ENCODE peak calls at places on chromosomes 13 and 19, in nine cellular contexts. W is cardiac muscle cell; N is OCI-LY7; L is A549; Q is neural progenitor cell; E is AG04449; Y is psoas muscle; I is CD8-positive, alpha-beta T cell; M is BJ. F is an unnamed sample.

GRCh38 chr19:35437152-35437951 is 10.7 kb upstream of the FFAR2 start:
- DNase-seq in L (peak; percentile 73), M (no peak), I (no peak), W (no peak), Y (no peak), Q (no peak), N (no peak), E (no peak), F (no peak)

GRCh38 chr19:3852614-3853254 is 16.1 kb downstream of the ZFR2 start:
- DNase-seq in E (peak; percentile 17), Y (no peak), W (peak; percentile 84), L (peak; percentile 46), N (peak; percentile 14), Q (no peak), I (peak; percentile 46), M (no peak), F (no peak)

GRCh38 chr13:23620211-23620610 is 50.0 kb downstream of the TNFRSF19 start:
- DNase-seq in Y (no peak), W (no peak), I (no peak), Q (no peak), E (no peak), M (no peak), L (no peak), N (no peak), F (no peak)

GRCh38 chr13:109778102-109778542 is 8.3 kb downstream of the IRS2 start:
- DNase-seq in L (peak; percentile 63), M (no peak), N (no peak), Q (peak; percentile 29), E (no peak), Y (no peak), W (no peak), I (no peak), F (no peak)

GRCh38 chr13:98445340-98446233 is 131.3 kb downstream of the STK24 start:
- DNase-seq in E (no peak), L (peak; percentile 51), M (no peak), Q (peak; percentile 85), I (peak; percentile 78), W (peak; percentile 64), Y (peak; percentile 83), N (peak; percentile 67), F (peak; percentile 73)

GRCh38 chr13:76829572-76830327 is 56.5 kb downstream of the KCTD12 start:
- DNase-seq in Y (no peak), I (no peak), N (no peak), E (no peak), L (no peak), W (peak; percentile 71), M (no peak), Q (no peak), F (no peak)

GRCh38 chr19:48249502-48250014 is 6.2 kb downstream of the CARD8 start:
- DNase-seq in W (peak; percentile 37), N (peak; percentile 80), Y (peak; percentile 59), Q (no peak), I (peak; percentile 83), L (no peak), M (no peak), E (no peak), F (no peak)

GRCh38 chr13:34064456-34065205 is 246.7 kb downstream of the RFC3 start:
- DNase-seq in N (no peak), E (no peak), W (peak; percentile 14), Y (no peak), I (no peak), Q (peak; percentile 39), L (no peak), M (no peak), F (no peak)

GRCh38 chr19:56083668-56084067 is 37.4 kb downstream of the ZNF787 start:
- DNase-seq in Y (no peak), M (no peak), N (no peak), L (no peak), W (no peak), I (no peak), E (no peak), Q (no peak), F (no peak)

GRCh38 chr19:56076413-56076998 is 44.6 kb downstream of the ZNF787 start:
- DNase-seq in E (peak; percentile 12), W (peak; percentile 71), L (peak; percentile 70), Y (no peak), Q (peak; percentile 62), I (peak; percentile 34), N (peak; percentile 61), M (no peak), F (no peak)

GRCh38 chr19:56084835-56085536 is 36.1 kb downstream of the ZNF787 start:
- DNase-seq in L (no peak), Y (no peak), E (no peak), Q (no peak), W (no peak), I (no peak), M (no peak), N (no peak), F (no peak)

GRCh38 chr19:56079609-56080008 is 41.5 kb downstream of the ZNF787 start:
- DNase-seq in M (no peak), W (no peak), N (no peak), Q (no peak), E (no peak), I (no peak), Y (no peak), L (no peak), F (no peak)

DNA sequence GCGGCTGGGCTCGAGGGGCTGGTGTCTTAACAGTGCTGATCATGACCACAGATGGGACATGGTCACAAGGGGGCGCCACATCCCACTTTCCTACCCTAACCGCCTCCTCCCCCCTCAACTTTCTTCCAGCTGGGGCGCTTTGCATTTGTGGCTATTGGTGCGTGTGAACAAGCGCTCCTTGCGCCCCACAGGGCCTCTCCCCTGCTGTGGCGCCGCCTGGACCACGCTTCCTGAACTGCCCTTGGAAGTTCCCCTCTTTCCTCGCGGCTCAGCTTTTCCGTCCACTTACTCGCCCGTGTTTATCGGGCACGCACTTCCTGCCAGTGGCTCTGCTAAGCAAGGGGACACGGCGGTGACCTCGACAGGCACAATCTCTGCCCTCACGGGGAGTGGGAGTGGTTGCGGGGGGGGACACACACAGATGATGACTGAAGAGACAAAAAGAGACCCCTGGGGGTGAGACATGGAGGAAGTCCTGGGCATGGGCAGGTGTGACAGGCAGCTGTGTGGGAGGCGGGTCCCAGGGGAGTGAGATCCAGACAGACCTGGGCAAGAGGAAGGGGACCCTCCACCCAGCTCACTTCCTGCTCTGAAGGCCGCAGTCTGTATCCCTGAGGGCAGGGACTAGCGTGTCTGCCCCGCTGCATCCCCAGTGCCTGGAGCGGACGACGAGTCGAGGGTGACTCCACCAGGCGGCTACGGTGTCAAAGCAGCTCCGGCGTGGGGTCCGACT is 40.3 kb downstream of the ZNF787 start:
- DNase-seq in Q (peak; percentile 90), I (peak; percentile 62), W (peak; percentile 87), Y (peak; percentile 82), L (peak; percentile 65), N (peak; percentile 87), M (no peak), E (peak; percentile 12), F (peak; percentile 92)
- TF ChIP-seq CTCF in Q (peak; percentile 63), I (no peak), W (peak; percentile 60), Y (peak; percentile 39), L (peak; percentile 17), N (peak; percentile 72), M (peak; percentile 72), E (peak; percentile 71), F (peak; percentile 61)

GRCh38 chr13:26038931-26039475 is 12.8 kb downstream of the SHISA2 start:
- DNase-seq in I (no peak), W (no peak), N (no peak), Q (no peak), L (no peak), Y (no peak), M (no peak), E (no peak), F (no peak)

GRCh38 chr13:26036383-26036782 is 15.4 kb downstream of the SHISA2 start:
- DNase-seq in Y (no peak), W (no peak), Q (no peak), N (no peak), E (no peak), M (no peak), L (no peak), I (no peak), F (no peak)

GRCh38 chr13:26034018-26034417 is 17.8 kb downstream of the SHISA2 start:
- DNase-seq in N (no peak), Y (no peak), E (no peak), L (no peak), I (no peak), W (no peak), Q (no peak), M (no peak), F (no peak)

GRCh38 chr13:26041476-26041875 is 10.3 kb downstream of the SHISA2 start:
- DNase-seq in E (no peak), M (no peak), W (no peak), Y (no peak), L (no peak), N (no peak), I (no peak), Q (no peak), F (no peak)

GRCh38 chr13:26037302-26037701 is 14.5 kb downstream of the SHISA2 start:
- DNase-seq in I (peak; percentile 30), L (peak; percentile 19), N (peak; percentile 37), Q (peak; percentile 84), M (no peak), E (no peak), W (peak; percentile 43), Y (no peak), F (no peak)
- TF ChIP-seq CTCF in I (peak; percentile 36), L (peak; percentile 11), N (peak; percentile 74), Q (peak; percentile 80), M (peak; percentile 37), E (peak; percentile 35), W (peak; percentile 70), Y (peak; percentile 52), F (peak; percentile 31)

GRCh38 chr19:54189668-54190502 is 505 bp upstream of the MBOAT7 start:
- DNase-seq in L (peak; percentile 100), N (peak; percentile 100), E (peak; percentile 100), I (peak; percentile 100), Y (peak; percentile 100), W (peak; percentile 100), M (peak; percentile 99), Q (peak; percentile 100), F (no peak)
- TF ChIP-seq CTCF in L (no peak), N (no peak), E (no peak), I (no peak), Y (no peak), W (no peak), M (no peak), Q (no peak), F (no peak)

GRCh38 chr19:11662278-11662677 is 65.0 kb downstream of the ZNF627 start:
- DNase-seq in Y (no peak), N (no peak), I (no peak), W (no peak), L (no peak), M (no peak), E (no peak), Q (no peak), F (no peak)

GRCh38 chr19:11656535-11656934 is 59.3 kb downstream of the ZNF627 start:
- DNase-seq in Y (no peak), N (no peak), Q (no peak), E (no peak), I (no peak), M (no peak), L (no peak), W (no peak), F (no peak)

GRCh38 chr19:11658954-11659353 is 61.7 kb downstream of the ZNF627 start:
- DNase-seq in N (no peak), E (no peak), I (no peak), Y (no peak), W (no peak), M (no peak), L (no peak), Q (no peak), F (no peak)

GRCh38 chr19:11657307-11657706 is 60.0 kb downstream of the ZNF627 start:
- DNase-seq in L (no peak), E (no peak), W (peak; percentile 4), N (no peak), Y (no peak), Q (no peak), M (no peak), I (no peak), F (no peak)

DNA sequence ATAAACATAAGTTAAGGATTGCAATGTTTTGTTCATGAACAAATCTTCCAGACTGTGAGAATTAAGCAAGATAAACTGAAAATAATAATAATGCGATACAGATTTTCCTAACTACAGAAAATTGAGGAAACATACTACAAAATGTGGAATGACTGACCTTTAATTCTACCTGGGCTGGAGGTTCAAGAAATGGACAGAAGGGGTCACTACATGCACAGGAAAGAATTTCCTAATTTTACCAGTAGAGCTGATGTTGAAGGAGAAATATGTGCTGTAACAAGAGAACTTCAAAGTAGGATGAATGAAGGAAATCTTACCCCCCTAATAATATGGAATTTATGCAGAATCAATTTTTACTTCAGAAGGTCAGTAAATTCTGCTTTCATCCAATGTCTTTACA is 62.3 kb downstream of the ZNF627 start:
- DNase-seq in W (peak; percentile 10), L (no peak), M (no peak), Y (no peak), N (peak; percentile 14), E (no peak), Q (no peak), I (no peak), F (no peak)
- TF ChIP-seq CTCF in W (peak; percentile 24), L (no peak), M (peak; percentile 32), Y (no peak), N (peak; percentile 68), E (peak; percentile 3), Q (peak; percentile 48), I (no peak), F (peak; percentile 19)